ENCODE peak calls at places on chromosomes 7 and 10, in six cellular contexts. One of them, this sample, is unnamed.
A peak's percentile ranks its signal among the peaks of the same experiment; 100 is the strongest.

GRCh38 chr7:116799912-116800311 is 62.5 kb upstream of the CAPZA2 start:
- DNase-seq in fibroblast of the aortic adventitia: peak; percentile 56
- DNase-seq in hippocampal formation: no peak
- DNase-seq in amniotic stem cell: no peak
- DNase-seq in adrenal gland: no peak
- DNase-seq in cardiac fibroblast: peak; percentile 24
- DNase-seq in this sample: no peak

GRCh38 chr10:131703527-131703926 is 197.3 kb upstream of the PPP2R2D start:
- DNase-seq in adrenal gland: no peak
- DNase-seq in cardiac fibroblast: no peak
- DNase-seq in amniotic stem cell: no peak
- DNase-seq in fibroblast of the aortic adventitia: no peak
- DNase-seq in hippocampal formation: no peak
- DNase-seq in this sample: no peak

GRCh38 chr7:67553378-67553777 is 556.7 kb downstream of the TYW1 start:
- DNase-seq in hippocampal formation: no peak
- DNase-seq in fibroblast of the aortic adventitia: no peak
- DNase-seq in cardiac fibroblast: no peak
- DNase-seq in amniotic stem cell: no peak
- DNase-seq in adrenal gland: no peak
- DNase-seq in this sample: no peak

GRCh38 chr7:50854831-50855230 is 72.1 kb upstream of the GRB10 start:
- DNase-seq in amniotic stem cell: no peak
- DNase-seq in hippocampal formation: no peak
- DNase-seq in fibroblast of the aortic adventitia: no peak
- DNase-seq in cardiac fibroblast: no peak
- DNase-seq in adrenal gland: no peak
- DNase-seq in this sample: no peak

GRCh38 chr10:95573497-95573896 is 12.3 kb upstream of the SORBS1 start:
- DNase-seq in hippocampal formation: no peak
- DNase-seq in amniotic stem cell: no peak
- DNase-seq in adrenal gland: no peak
- DNase-seq in fibroblast of the aortic adventitia: no peak
- DNase-seq in cardiac fibroblast: no peak
- DNase-seq in this sample: no peak

GRCh38 chr7:79619216-79619615 is 165.7 kb upstream of the MAGI2 start:
- DNase-seq in hippocampal formation: no peak
- DNase-seq in cardiac fibroblast: no peak
- DNase-seq in fibroblast of the aortic adventitia: no peak
- DNase-seq in adrenal gland: no peak
- DNase-seq in amniotic stem cell: no peak
- DNase-seq in this sample: no peak

GRCh38 chr7:111919690-111920179 is 286.5 kb downstream of the DOCK4 start:
- DNase-seq in hippocampal formation: no peak
- DNase-seq in adrenal gland: no peak
- DNase-seq in amniotic stem cell: no peak
- DNase-seq in fibroblast of the aortic adventitia: peak; percentile 29
- DNase-seq in cardiac fibroblast: peak; percentile 53
- DNase-seq in this sample: no peak

GRCh38 chr10:102918817-102919236 is 733 bp downstream of the CNNM2 start:
- DNase-seq in hippocampal formation: no peak
- DNase-seq in cardiac fibroblast: no peak
- DNase-seq in fibroblast of the aortic adventitia: no peak
- DNase-seq in amniotic stem cell: no peak
- DNase-seq in adrenal gland: no peak
- DNase-seq in this sample: peak; percentile 43

GRCh38 chr7:108511939-108512338 is 14.0 kb downstream of the PNPLA8 start:
- DNase-seq in amniotic stem cell: no peak
- DNase-seq in hippocampal formation: no peak
- DNase-seq in adrenal gland: no peak
- DNase-seq in cardiac fibroblast: no peak
- DNase-seq in fibroblast of the aortic adventitia: no peak
- DNase-seq in this sample: no peak

GRCh38 chr7:132656846-132657776 is 80.8 kb upstream of the PLXNA4 start:
- DNase-seq in hippocampal formation: no peak
- DNase-seq in cardiac fibroblast: peak; percentile 18
- DNase-seq in fibroblast of the aortic adventitia: peak; percentile 9
- DNase-seq in adrenal gland: no peak
- DNase-seq in amniotic stem cell: no peak
- DNase-seq in this sample: peak; percentile 66

GRCh38 chr7:30743371-30744074 is 8.4 kb upstream of the INMT start:
- DNase-seq in cardiac fibroblast: peak; percentile 53
- DNase-seq in fibroblast of the aortic adventitia: peak; percentile 65
- DNase-seq in amniotic stem cell: no peak
- DNase-seq in adrenal gland: no peak
- DNase-seq in hippocampal formation: no peak
- DNase-seq in this sample: peak; percentile 34

GRCh38 chr7:157012113-157012547 is 1.7 kb upstream of the MNX1 start:
- DNase-seq in amniotic stem cell: no peak
- DNase-seq in hippocampal formation: no peak
- DNase-seq in fibroblast of the aortic adventitia: no peak
- DNase-seq in cardiac fibroblast: no peak
- DNase-seq in adrenal gland: no peak
- DNase-seq in this sample: no peak

GRCh38 chr10:3178070-3178469 is 5.5 kb upstream of the PITRM1 start:
- DNase-seq in hippocampal formation: no peak
- DNase-seq in adrenal gland: no peak
- DNase-seq in amniotic stem cell: no peak
- DNase-seq in cardiac fibroblast: no peak
- DNase-seq in fibroblast of the aortic adventitia: no peak
- DNase-seq in this sample: no peak

GRCh38 chr7:35993113-35993512 is 159.9 kb upstream of the EEPD1 start:
- DNase-seq in amniotic stem cell: no peak
- DNase-seq in cardiac fibroblast: peak; percentile 48
- DNase-seq in adrenal gland: no peak
- DNase-seq in hippocampal formation: no peak
- DNase-seq in fibroblast of the aortic adventitia: no peak
- DNase-seq in this sample: no peak

GRCh38 chr10:51950996-51951392 is 251.6 kb upstream of the CSTF2T start:
- DNase-seq in amniotic stem cell: no peak
- DNase-seq in cardiac fibroblast: no peak
- DNase-seq in fibroblast of the aortic adventitia: peak; percentile 18
- DNase-seq in hippocampal formation: no peak
- DNase-seq in adrenal gland: no peak
- DNase-seq in this sample: no peak

GRCh38 chr10:34955391-34955790 is 134.8 kb downstream of the CUL2 start:
- DNase-seq in cardiac fibroblast: no peak
- DNase-seq in fibroblast of the aortic adventitia: peak; percentile 45
- DNase-seq in adrenal gland: no peak
- DNase-seq in hippocampal formation: no peak
- DNase-seq in amniotic stem cell: no peak
- DNase-seq in this sample: no peak

GRCh38 chr7:105652359-105652993 is 71.2 kb upstream of the EFCAB10 start:
- DNase-seq in hippocampal formation: peak; percentile 59
- DNase-seq in amniotic stem cell: peak; percentile 47
- DNase-seq in cardiac fibroblast: peak; percentile 77
- DNase-seq in fibroblast of the aortic adventitia: peak; percentile 79
- DNase-seq in adrenal gland: peak; percentile 88
- DNase-seq in this sample: peak; percentile 91

GRCh38 chr10:97175586-97175985 is 10.2 kb downstream of the SLIT1 start:
- DNase-seq in adrenal gland: no peak
- DNase-seq in fibroblast of the aortic adventitia: no peak
- DNase-seq in hippocampal formation: no peak
- DNase-seq in cardiac fibroblast: no peak
- DNase-seq in amniotic stem cell: no peak
- DNase-seq in this sample: no peak

GRCh38 chr10:101564490-101564991 is 23.5 kb downstream of the POLL start:
- DNase-seq in hippocampal formation: no peak
- DNase-seq in fibroblast of the aortic adventitia: no peak
- DNase-seq in adrenal gland: no peak
- DNase-seq in amniotic stem cell: no peak
- DNase-seq in cardiac fibroblast: no peak
- DNase-seq in this sample: no peak

GRCh38 chr7:945556-946255 is 8.8 kb downstream of the ADAP1 start:
- DNase-seq in adrenal gland: no peak
- DNase-seq in hippocampal formation: no peak
- DNase-seq in cardiac fibroblast: no peak
- DNase-seq in fibroblast of the aortic adventitia: no peak
- DNase-seq in amniotic stem cell: no peak
- DNase-seq in this sample: no peak

GRCh38 chr10:130045091-130045652 is 65.5 kb downstream of the C10orf143 start:
- DNase-seq in amniotic stem cell: no peak
- DNase-seq in fibroblast of the aortic adventitia: peak; percentile 43
- DNase-seq in cardiac fibroblast: no peak
- DNase-seq in adrenal gland: no peak
- DNase-seq in hippocampal formation: no peak
- DNase-seq in this sample: peak; percentile 37

GRCh38 chr10:129692695-129693094 is 225.7 kb downstream of the MGMT start:
- DNase-seq in fibroblast of the aortic adventitia: no peak
- DNase-seq in amniotic stem cell: no peak
- DNase-seq in adrenal gland: no peak
- DNase-seq in hippocampal formation: no peak
- DNase-seq in cardiac fibroblast: no peak
- DNase-seq in this sample: no peak

GRCh38 chr7:32532086-32532485 is 36.8 kb downstream of the AVL9 start:
- DNase-seq in hippocampal formation: no peak
- DNase-seq in amniotic stem cell: no peak
- DNase-seq in fibroblast of the aortic adventitia: no peak
- DNase-seq in cardiac fibroblast: no peak
- DNase-seq in adrenal gland: no peak
- DNase-seq in this sample: no peak

GRCh38 chr7:158312789-158313188 is 274.8 kb downstream of the PTPRN2 start:
- DNase-seq in amniotic stem cell: no peak
- DNase-seq in fibroblast of the aortic adventitia: no peak
- DNase-seq in cardiac fibroblast: no peak
- DNase-seq in hippocampal formation: no peak
- DNase-seq in adrenal gland: no peak
- DNase-seq in this sample: no peak

GRCh38 chr10:130974171-130974570 is 337.4 kb downstream of the TCERG1L start:
- DNase-seq in amniotic stem cell: no peak
- DNase-seq in adrenal gland: no peak
- DNase-seq in cardiac fibroblast: no peak
- DNase-seq in hippocampal formation: no peak
- DNase-seq in fibroblast of the aortic adventitia: no peak
- DNase-seq in this sample: no peak

GRCh38 chr7:44061645-44062179 is 3.7 kb downstream of the PGAM2 start:
- DNase-seq in amniotic stem cell: no peak
- DNase-seq in fibroblast of the aortic adventitia: no peak
- DNase-seq in cardiac fibroblast: no peak
- DNase-seq in hippocampal formation: no peak
- DNase-seq in adrenal gland: no peak
- DNase-seq in this sample: no peak

GRCh38 chr10:79074732-79075131 is 6.0 kb downstream of the ZMIZ1 start:
- DNase-seq in amniotic stem cell: no peak
- DNase-seq in cardiac fibroblast: no peak
- DNase-seq in fibroblast of the aortic adventitia: no peak
- DNase-seq in adrenal gland: no peak
- DNase-seq in hippocampal formation: no peak
- DNase-seq in this sample: peak; percentile 96

GRCh38 chr10:25867321-25867720 is 66.7 kb upstream of the MYO3A start:
- DNase-seq in hippocampal formation: no peak
- DNase-seq in adrenal gland: no peak
- DNase-seq in amniotic stem cell: no peak
- DNase-seq in fibroblast of the aortic adventitia: peak; percentile 37
- DNase-seq in cardiac fibroblast: peak; percentile 17
- DNase-seq in this sample: no peak